ENCODE peak calls at places on chromosome 16, in four cellular contexts. One of them, this sample, is unnamed.

GRCh38 chr16:50238314-50238713 is 28.0 kb upstream of the ADCY7 start:
- DNase-seq in Daoy: no peak
- DNase-seq in ELR: no peak
- DNase-seq in brain microvascular endothelial cell: no peak
- DNase-seq in this sample: no peak

GRCh38 chr16:81582655-81583441 is 138.2 kb downstream of the CMIP start:
- DNase-seq in Daoy: no peak
- DNase-seq in ELR: no peak
- DNase-seq in brain microvascular endothelial cell: no peak
- DNase-seq in this sample: no peak

GRCh38 chr16:85583491-85584181 is 29.5 kb upstream of the GSE1 start:
- DNase-seq in Daoy: peak
- DNase-seq in ELR: peak
- DNase-seq in brain microvascular endothelial cell: peak
- DNase-seq in this sample: peak

GRCh38 chr16:19555938-19556778 is 655 bp downstream of the VPS35L start:
- DNase-seq in Daoy: peak
- DNase-seq in ELR: peak
- DNase-seq in brain microvascular endothelial cell: peak
- DNase-seq in this sample: peak

GRCh38 chr16:35296962-35297653 is 1837.7 kb downstream of the TP53TG3F start:
- DNase-seq in Daoy: no peak
- DNase-seq in ELR: no peak
- DNase-seq in brain microvascular endothelial cell: no peak
- DNase-seq in this sample: peak

GRCh38 chr16:83912152-83912948 is 13.4 kb downstream of the MLYCD start:
- DNase-seq in Daoy: no peak
- DNase-seq in ELR: no peak
- DNase-seq in brain microvascular endothelial cell: no peak
- DNase-seq in this sample: peak

GRCh38 chr16:78523212-78523995 is 423.9 kb downstream of the WWOX start:
- DNase-seq in Daoy: no peak
- DNase-seq in ELR: no peak
- DNase-seq in brain microvascular endothelial cell: no peak
- DNase-seq in this sample: no peak

GRCh38 chr16:67357561-67357960 is 30.9 kb downstream of the LRRC36 start:
- DNase-seq in Daoy: no peak
- DNase-seq in ELR: no peak
- DNase-seq in brain microvascular endothelial cell: no peak
- DNase-seq in this sample: no peak

GRCh38 chr16:49858200-49859129 is 2.6 kb upstream of the ZNF423 start:
- DNase-seq in Daoy: peak
- DNase-seq in ELR: no peak
- DNase-seq in brain microvascular endothelial cell: no peak
- DNase-seq in this sample: no peak

GRCh38 chr16:80051040-80051439 is 450.5 kb upstream of the MAF start:
- DNase-seq in Daoy: no peak
- DNase-seq in ELR: no peak
- DNase-seq in brain microvascular endothelial cell: no peak
- DNase-seq in this sample: no peak

GRCh38 chr16:65120811-65121721 is 797 bp downstream of the CDH11 start:
- DNase-seq in Daoy: peak
- DNase-seq in ELR: peak
- DNase-seq in brain microvascular endothelial cell: no peak
- DNase-seq in this sample: peak

This sample was measured in epithelial cell of esophagus.